ENCODE peak calls at places on chromosomes 16 and 17, in four cellular contexts. G is CD4-positive, alpha-beta memory T cell; N is RPMI7951; H is COR-L47. Y is an unnamed sample.

GRCh38 chr16:83802135-83802534 is 5.6 kb upstream of the HSBP1 start:
- DNase-seq in G (peak), N (peak), H (no peak), Y (peak)

GRCh38 chr17:74432484-74433391 is 850 bp downstream of the GPRC5C start:
- DNase-seq in G (no peak), N (no peak), H (no peak), Y (no peak)

GRCh38 chr17:36978810-36979584 is 30.2 kb downstream of the AATF start:
- DNase-seq in G (no peak), N (peak), H (no peak), Y (peak)

GRCh38 chr17:78266231-78266631 is 34.8 kb downstream of the TMEM235 start:
- DNase-seq in G (no peak), N (no peak), H (no peak), Y (no peak)

GRCh38 chr16:11232852-11233726 is 22.9 kb downstream of the SOCS1 start:
- DNase-seq in G (peak), N (no peak), H (no peak), Y (no peak)

GRCh38 chr17:80774643-80775281 is 216.9 kb upstream of the CHMP6 start:
- DNase-seq in G (no peak), N (no peak), H (no peak), Y (no peak)

GRCh38 chr17:76277300-76278267 is 12.4 kb downstream of the UBALD2 start:
- DNase-seq in G (no peak), N (no peak), H (no peak), Y (no peak)

GRCh38 chr17:76053230-76054111 is 18.8 kb downstream of the SRP68 start:
- DNase-seq in G (no peak), N (peak), H (no peak), Y (peak)

GRCh38 chr16:10205688-10206087 is 23.5 kb upstream of the GRIN2A start:
- DNase-seq in G (no peak), N (no peak), H (no peak), Y (no peak)

GRCh38 chr16:85384831-85385462 is 228.2 kb upstream of the GSE1 start:
- DNase-seq in G (no peak), N (no peak), H (peak), Y (no peak)

GRCh38 chr16:84700518-84701277 is 898 bp downstream of the USP10 start:
- DNase-seq in G (peak), N (peak), H (no peak), Y (peak)

GRCh38 chr17:1945621-1946020 is 79.5 kb downstream of the RTN4RL1 start:
- DNase-seq in G (no peak), N (no peak), H (no peak), Y (no peak)

GRCh38 chr16:49236216-49236615 is 45.4 kb downstream of the CBLN1 start:
- DNase-seq in G (no peak), N (no peak), H (no peak), Y (no peak)

GRCh38 chr16:60151987-60152386 is 1417.9 kb upstream of the GOT2 start:
- DNase-seq in G (no peak), N (no peak), H (no peak), Y (no peak)

GRCh38 chr16:67436640-67437193 is 5.8 kb downstream of the HSD11B2 start:
- DNase-seq in G (no peak), N (no peak), H (no peak), Y (no peak)

GRCh38 chr17:4204190-4204589 is 59.6 kb downstream of the ANKFY1 start:
- DNase-seq in G (no peak), N (no peak), H (no peak), Y (no peak)

Y was measured in fibroblast of villous mesenchyme.